ENCODE peak calls at places on chromosomes 12 and 14, in nine cellular contexts. One of them, this sample, is unnamed. For H3K4me1 and H3K9me3, the result is how much of the 10 kb centered on the place peaks cover.

GRCh38 chr14:68978550-68978911 is 571 bp downstream of the ACTN1 start:
- DNase-seq in mammary epithelial cell: peak
- DNase-seq in kidney: peak
- DNase-seq in IMR-90: no peak
- DNase-seq in SK-N-SH: peak
- DNase-seq in Peyer's patch: no peak
- DNase-seq in HCT116: no peak
- DNase-seq in transverse colon: peak
- DNase-seq in body of pancreas: peak
- DNase-seq in this sample: no peak

GRCh38 chr12:55019784-55020183 is at the start of gene NEUROD4:
- DNase-seq in mammary epithelial cell: peak
- DNase-seq in kidney: no peak
- DNase-seq in IMR-90: peak
- DNase-seq in SK-N-SH: no peak
- DNase-seq in Peyer's patch: no peak
- DNase-seq in HCT116: peak
- DNase-seq in transverse colon: no peak
- DNase-seq in body of pancreas: peak
- DNase-seq in this sample: peak

GRCh38 chr12:24499151-24500146 is 449.5 kb downstream of the BCAT1 start:
- DNase-seq in mammary epithelial cell: peak
- DNase-seq in kidney: no peak
- DNase-seq in IMR-90: peak
- DNase-seq in SK-N-SH: no peak
- DNase-seq in Peyer's patch: no peak
- DNase-seq in HCT116: no peak
- DNase-seq in transverse colon: no peak
- DNase-seq in body of pancreas: no peak
- DNase-seq in this sample: no peak

GRCh38 chr14:70809238-70810214 is at the start of gene MAP3K9:
- DNase-seq in mammary epithelial cell: peak
- DNase-seq in kidney: peak
- DNase-seq in IMR-90: peak
- DNase-seq in SK-N-SH: peak
- DNase-seq in Peyer's patch: peak
- DNase-seq in HCT116: peak
- DNase-seq in transverse colon: peak
- DNase-seq in body of pancreas: peak
- DNase-seq in this sample: peak

GRCh38 chr12:118429703-118430383 is 53.5 kb downstream of the SUDS3 start:
- DNase-seq in mammary epithelial cell: no peak
- DNase-seq in kidney: no peak
- DNase-seq in IMR-90: no peak
- DNase-seq in SK-N-SH: no peak
- DNase-seq in Peyer's patch: no peak
- DNase-seq in HCT116: no peak
- DNase-seq in transverse colon: no peak
- DNase-seq in body of pancreas: no peak
- DNase-seq in this sample: no peak

GRCh38 chr14:54929556-54929955 is 26.9 kb upstream of the GCH1 start:
- DNase-seq in mammary epithelial cell: no peak
- DNase-seq in kidney: no peak
- DNase-seq in IMR-90: no peak
- DNase-seq in SK-N-SH: no peak
- DNase-seq in Peyer's patch: no peak
- DNase-seq in HCT116: no peak
- DNase-seq in transverse colon: no peak
- DNase-seq in body of pancreas: no peak
- DNase-seq in this sample: no peak

GRCh38 chr12:20368653-20369163 is 371 bp downstream of the PDE3A start:
- DNase-seq in mammary epithelial cell: peak
- DNase-seq in kidney: peak
- DNase-seq in IMR-90: peak
- DNase-seq in SK-N-SH: peak
- DNase-seq in Peyer's patch: no peak
- DNase-seq in HCT116: no peak
- DNase-seq in transverse colon: peak
- DNase-seq in body of pancreas: peak
- DNase-seq in this sample: no peak

GRCh38 chr14:99535908-99536778 is 54.9 kb downstream of the CCNK start:
- DNase-seq in mammary epithelial cell: no peak
- DNase-seq in kidney: no peak
- DNase-seq in IMR-90: no peak
- DNase-seq in SK-N-SH: no peak
- DNase-seq in Peyer's patch: no peak
- DNase-seq in HCT116: no peak
- DNase-seq in transverse colon: no peak
- DNase-seq in body of pancreas: no peak
- DNase-seq in this sample: no peak

GRCh38 chr14:61153914-61154545 is 127.1 kb downstream of the TMEM30B start:
- DNase-seq in mammary epithelial cell: no peak
- DNase-seq in kidney: no peak
- DNase-seq in IMR-90: no peak
- DNase-seq in SK-N-SH: no peak
- DNase-seq in Peyer's patch: no peak
- DNase-seq in HCT116: no peak
- DNase-seq in transverse colon: no peak
- DNase-seq in body of pancreas: no peak
- DNase-seq in this sample: no peak

GRCh38 chr14:55297611-55298323 is 26.5 kb downstream of the FBXO34 start:
- DNase-seq in mammary epithelial cell: peak
- DNase-seq in kidney: no peak
- DNase-seq in IMR-90: no peak
- DNase-seq in SK-N-SH: no peak
- DNase-seq in Peyer's patch: no peak
- DNase-seq in HCT116: no peak
- DNase-seq in transverse colon: peak
- DNase-seq in body of pancreas: peak
- DNase-seq in this sample: no peak

GRCh38 chr14:69612014-69612758 is 790 bp downstream of the SUSD6 start:
- DNase-seq in mammary epithelial cell: no peak
- DNase-seq in kidney: peak
- DNase-seq in IMR-90: peak
- DNase-seq in SK-N-SH: peak
- DNase-seq in Peyer's patch: peak
- DNase-seq in HCT116: no peak
- DNase-seq in transverse colon: peak
- DNase-seq in body of pancreas: peak
- DNase-seq in this sample: no peak

GRCh38 chr14:96120392-96120791 is 81.2 kb downstream of the C14orf132 start:
- DNase-seq in mammary epithelial cell: no peak
- DNase-seq in kidney: no peak
- DNase-seq in IMR-90: no peak
- DNase-seq in SK-N-SH: peak
- DNase-seq in Peyer's patch: no peak
- DNase-seq in HCT116: no peak
- DNase-seq in transverse colon: no peak
- DNase-seq in body of pancreas: no peak
- DNase-seq in this sample: no peak

GRCh38 chr12:58242803-58243628 is 301.6 kb downstream of the ATP23 start:
- DNase-seq in mammary epithelial cell: no peak
- DNase-seq in kidney: no peak
- DNase-seq in IMR-90: peak
- DNase-seq in SK-N-SH: no peak
- DNase-seq in Peyer's patch: no peak
- DNase-seq in HCT116: no peak
- DNase-seq in transverse colon: no peak
- DNase-seq in body of pancreas: no peak
- DNase-seq in this sample: no peak

DNA sequence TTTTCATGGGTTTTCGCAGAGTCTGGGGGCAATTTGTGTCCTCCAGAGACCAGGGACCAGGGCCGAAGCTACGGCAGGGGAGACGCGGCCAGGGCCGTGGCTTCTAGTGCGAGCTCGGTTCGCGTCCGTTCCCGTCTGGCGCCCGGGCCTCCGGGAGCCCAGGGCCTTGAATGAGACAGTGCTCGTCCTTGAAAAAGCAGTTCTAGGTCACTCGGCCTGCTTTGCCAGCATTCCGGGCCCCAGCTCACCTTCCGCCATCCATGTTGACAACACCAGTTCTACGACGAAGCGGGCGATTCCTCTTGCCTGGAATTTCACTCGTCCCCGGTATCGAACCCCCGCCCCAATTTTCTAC is 4.5 kb downstream of the OR10AD1 start:
- DNase-seq in mammary epithelial cell: no peak
- DNase-seq in kidney: peak
- DNase-seq in IMR-90: no peak
- DNase-seq in SK-N-SH: peak
- DNase-seq in Peyer's patch: peak
- DNase-seq in HCT116: no peak
- DNase-seq in transverse colon: peak
- DNase-seq in body of pancreas: peak
- DNase-seq in this sample: no peak
- H3K27ac ChIP-seq in mammary epithelial cell: peak
- H3K27ac ChIP-seq in kidney: peak
- H3K27ac ChIP-seq in IMR-90: peak
- H3K27ac ChIP-seq in SK-N-SH: peak
- H3K27ac ChIP-seq in Peyer's patch: peak
- H3K27ac ChIP-seq in HCT116: peak
- H3K27ac ChIP-seq in transverse colon: peak
- H3K27ac ChIP-seq in body of pancreas: peak
- H3K27ac ChIP-seq in this sample: peak

GRCh38 chr14:24135834-24136683 is at the start of gene PSME1:
- DNase-seq in mammary epithelial cell: peak
- DNase-seq in kidney: peak
- DNase-seq in IMR-90: peak
- DNase-seq in SK-N-SH: peak
- DNase-seq in Peyer's patch: peak
- DNase-seq in HCT116: peak
- DNase-seq in transverse colon: peak
- DNase-seq in body of pancreas: peak
- DNase-seq in this sample: peak

GRCh38 chr14:24136684-24137528 is 912 bp downstream of the PSME1 start:
- DNase-seq in mammary epithelial cell: no peak
- DNase-seq in kidney: no peak
- DNase-seq in IMR-90: no peak
- DNase-seq in SK-N-SH: no peak
- DNase-seq in Peyer's patch: no peak
- DNase-seq in HCT116: no peak
- DNase-seq in transverse colon: no peak
- DNase-seq in body of pancreas: no peak
- DNase-seq in this sample: no peak

GRCh38 chr14:24139272-24139934 is 2.0 kb downstream of the EMC9 start:
- DNase-seq in mammary epithelial cell: no peak
- DNase-seq in kidney: no peak
- DNase-seq in IMR-90: no peak
- DNase-seq in SK-N-SH: no peak
- DNase-seq in Peyer's patch: no peak
- DNase-seq in HCT116: no peak
- DNase-seq in transverse colon: no peak
- DNase-seq in body of pancreas: no peak
- DNase-seq in this sample: no peak

GRCh38 chr14:24137529-24138395 is 1.8 kb downstream of the PSME1 start:
- DNase-seq in mammary epithelial cell: no peak
- DNase-seq in kidney: no peak
- DNase-seq in IMR-90: no peak
- DNase-seq in SK-N-SH: no peak
- DNase-seq in Peyer's patch: no peak
- DNase-seq in HCT116: no peak
- DNase-seq in transverse colon: no peak
- DNase-seq in body of pancreas: no peak
- DNase-seq in this sample: no peak

DNA sequence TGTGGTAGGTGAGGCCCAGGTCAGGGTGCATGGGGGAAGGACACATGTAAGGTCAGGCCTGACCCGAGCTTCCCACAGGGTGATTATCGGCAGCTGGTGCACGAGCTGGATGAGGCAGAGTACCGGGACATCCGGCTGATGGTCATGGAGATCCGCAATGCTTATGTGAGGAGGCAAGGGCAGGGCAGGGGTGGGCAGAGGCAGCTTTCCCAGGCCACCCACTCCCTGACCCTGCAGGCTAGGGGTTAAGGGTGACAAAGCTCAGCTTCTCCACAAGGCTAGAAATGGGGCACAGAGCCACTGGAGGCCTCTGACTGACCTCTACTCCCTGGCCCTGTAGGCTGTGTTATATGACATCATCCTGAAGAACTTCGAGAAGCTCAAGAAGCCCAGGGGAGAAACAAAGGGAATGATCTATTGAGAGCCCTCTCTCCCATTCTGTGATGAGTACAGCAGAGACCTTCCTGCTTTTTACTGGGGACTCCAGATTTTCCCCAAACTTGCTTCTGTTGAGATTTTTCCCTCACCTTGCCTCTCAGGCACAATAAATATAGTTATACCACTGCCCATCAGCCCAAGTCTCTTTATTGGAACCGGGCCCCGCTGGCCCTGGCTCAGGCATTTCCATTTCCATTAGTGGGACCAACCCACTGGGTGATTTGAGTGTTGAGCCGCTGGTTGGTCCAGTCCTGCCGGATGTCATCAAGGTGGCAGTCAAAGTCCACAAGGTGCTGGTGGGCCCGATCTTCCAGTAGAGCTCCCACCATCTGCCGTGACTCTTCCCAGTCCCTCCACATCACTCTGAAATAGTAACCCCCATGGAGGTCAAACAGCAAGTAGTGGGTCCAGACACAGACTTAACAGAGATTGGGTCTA is 2.6 kb downstream of the PSME1 start:
- DNase-seq in mammary epithelial cell: no peak
- DNase-seq in kidney: peak
- DNase-seq in IMR-90: no peak
- DNase-seq in SK-N-SH: no peak
- DNase-seq in Peyer's patch: no peak
- DNase-seq in HCT116: no peak
- DNase-seq in transverse colon: no peak
- DNase-seq in body of pancreas: no peak
- DNase-seq in this sample: no peak
- H3K4me1 ChIP-seq in mammary epithelial cell: under half
- H3K4me1 ChIP-seq in kidney: under half
- H3K4me1 ChIP-seq in IMR-90: under half
- H3K4me1 ChIP-seq in SK-N-SH: under half
- H3K4me1 ChIP-seq in Peyer's patch: half or more
- H3K4me1 ChIP-seq in HCT116: under half
- H3K4me1 ChIP-seq in transverse colon: under half
- H3K4me1 ChIP-seq in body of pancreas: under half
- H3K4me1 ChIP-seq in this sample: under half

DNA sequence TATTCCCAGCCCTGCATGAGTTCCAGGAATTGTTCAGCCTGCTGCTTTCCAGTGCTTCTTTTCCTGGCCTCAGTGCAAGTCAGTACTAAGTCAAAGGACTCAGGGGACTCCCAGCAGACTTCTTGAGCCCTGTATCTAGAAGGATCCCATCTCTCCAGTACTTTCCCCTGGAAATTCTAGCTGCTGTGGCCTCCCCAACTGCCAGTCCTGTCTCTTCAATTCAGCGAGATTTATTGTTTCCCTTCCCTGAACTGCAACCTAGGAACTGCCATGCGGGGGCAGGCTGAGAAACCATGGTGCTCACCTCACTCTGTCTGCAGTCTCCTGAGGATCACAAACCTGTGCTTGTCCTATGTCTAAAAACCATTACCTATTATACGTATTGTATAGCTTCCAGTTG is 31.8 kb downstream of the ZNF605 start:
- DNase-seq in mammary epithelial cell: no peak
- DNase-seq in kidney: no peak
- DNase-seq in IMR-90: no peak
- DNase-seq in SK-N-SH: no peak
- DNase-seq in Peyer's patch: no peak
- DNase-seq in HCT116: no peak
- DNase-seq in transverse colon: no peak
- DNase-seq in body of pancreas: no peak
- DNase-seq in this sample: no peak
- H3K9me3 ChIP-seq in mammary epithelial cell: half or more
- H3K9me3 ChIP-seq in kidney: half or more
- H3K9me3 ChIP-seq in IMR-90: half or more
- H3K9me3 ChIP-seq in SK-N-SH: half or more
- H3K9me3 ChIP-seq in Peyer's patch: half or more
- H3K9me3 ChIP-seq in HCT116: under half
- H3K9me3 ChIP-seq in transverse colon: half or more
- H3K9me3 ChIP-seq in body of pancreas: under half
- H3K9me3 ChIP-seq in this sample: half or more

GRCh38 chr12:57135939-57136338 is 7.7 kb downstream of the LRP1 start:
- DNase-seq in mammary epithelial cell: no peak
- DNase-seq in kidney: peak
- DNase-seq in IMR-90: peak
- DNase-seq in SK-N-SH: peak
- DNase-seq in Peyer's patch: no peak
- DNase-seq in HCT116: no peak
- DNase-seq in transverse colon: no peak
- DNase-seq in body of pancreas: no peak
- DNase-seq in this sample: no peak
- H3K27ac ChIP-seq in mammary epithelial cell: no peak
- H3K27ac ChIP-seq in kidney: peak
- H3K27ac ChIP-seq in IMR-90: peak
- H3K27ac ChIP-seq in SK-N-SH: no peak
- H3K27ac ChIP-seq in Peyer's patch: peak
- H3K27ac ChIP-seq in HCT116: no peak
- H3K27ac ChIP-seq in transverse colon: peak
- H3K27ac ChIP-seq in body of pancreas: no peak
- H3K27ac ChIP-seq in this sample: no peak